ENCODE peak calls at places on chromosomes 12 and 14, in ten cellular contexts. One of them, this sample, is unnamed.

GRCh38 chr12:6235906-6236640 is 35.9 kb downstream of the CD9 start:
- DNase-seq in upper lobe of right lung: peak; percentile 61
- DNase-seq in keratinocyte: no peak
- DNase-seq in neural progenitor cell: no peak
- DNase-seq in AG04450: no peak
- DNase-seq in lung: no peak
- DNase-seq in fibroblast of lung: no peak
- DNase-seq in IMR-90: no peak
- DNase-seq in tibial nerve: no peak
- DNase-seq in stomach: no peak
- DNase-seq in this sample: no peak

GRCh38 chr14:63896278-63896720 is 43.5 kb downstream of the SYNE2 start:
- DNase-seq in keratinocyte: no peak
- DNase-seq in upper lobe of right lung: no peak
- DNase-seq in AG04450: no peak
- DNase-seq in neural progenitor cell: no peak
- DNase-seq in IMR-90: peak; percentile 71
- DNase-seq in stomach: peak; percentile 76
- DNase-seq in tibial nerve: peak; percentile 32
- DNase-seq in fibroblast of lung: peak; percentile 91
- DNase-seq in lung: peak; percentile 63
- DNase-seq in this sample: peak; percentile 37

GRCh38 chr12:6383572-6384498 is at the start of gene LTBR:
- DNase-seq in tibial nerve: peak; percentile 94
- DNase-seq in IMR-90: peak; percentile 90
- DNase-seq in keratinocyte: no peak
- DNase-seq in neural progenitor cell: peak; percentile 49
- DNase-seq in lung: peak; percentile 96
- DNase-seq in AG04450: peak; percentile 76
- DNase-seq in stomach: peak; percentile 97
- DNase-seq in upper lobe of right lung: peak; percentile 99
- DNase-seq in fibroblast of lung: peak; percentile 95
- DNase-seq in this sample: peak; percentile 98

GRCh38 chr12:70691018-70691672 is 53.9 kb upstream of the PTPRB start:
- DNase-seq in lung: peak; percentile 34
- DNase-seq in upper lobe of right lung: no peak
- DNase-seq in IMR-90: peak; percentile 65
- DNase-seq in tibial nerve: no peak
- DNase-seq in keratinocyte: no peak
- DNase-seq in neural progenitor cell: no peak
- DNase-seq in fibroblast of lung: no peak
- DNase-seq in AG04450: no peak
- DNase-seq in stomach: no peak
- DNase-seq in this sample: no peak

GRCh38 chr14:61559641-61560201 is 135.6 kb upstream of the HIF1A start:
- DNase-seq in upper lobe of right lung: no peak
- DNase-seq in keratinocyte: no peak
- DNase-seq in fibroblast of lung: no peak
- DNase-seq in neural progenitor cell: peak; percentile 1
- DNase-seq in lung: no peak
- DNase-seq in AG04450: no peak
- DNase-seq in tibial nerve: no peak
- DNase-seq in stomach: no peak
- DNase-seq in IMR-90: no peak
- DNase-seq in this sample: no peak

GRCh38 chr14:99066378-99066777 is 205.6 kb downstream of the BCL11B start:
- DNase-seq in upper lobe of right lung: no peak
- DNase-seq in IMR-90: no peak
- DNase-seq in fibroblast of lung: no peak
- DNase-seq in stomach: no peak
- DNase-seq in keratinocyte: no peak
- DNase-seq in AG04450: no peak
- DNase-seq in lung: no peak
- DNase-seq in tibial nerve: no peak
- DNase-seq in neural progenitor cell: no peak
- DNase-seq in this sample: no peak

GRCh38 chr14:49769171-49769570 is 1.2 kb downstream of the KLHDC2 start:
- DNase-seq in fibroblast of lung: peak; percentile 58
- DNase-seq in upper lobe of right lung: no peak
- DNase-seq in lung: peak; percentile 36
- DNase-seq in neural progenitor cell: peak; percentile 5
- DNase-seq in tibial nerve: no peak
- DNase-seq in IMR-90: peak; percentile 52
- DNase-seq in keratinocyte: no peak
- DNase-seq in stomach: peak; percentile 39
- DNase-seq in AG04450: no peak
- DNase-seq in this sample: no peak

GRCh38 chr12:88206636-88207035 is 64.5 kb downstream of the TMTC3 start:
- DNase-seq in lung: no peak
- DNase-seq in upper lobe of right lung: no peak
- DNase-seq in AG04450: peak; percentile 13
- DNase-seq in IMR-90: peak; percentile 68
- DNase-seq in tibial nerve: no peak
- DNase-seq in stomach: no peak
- DNase-seq in keratinocyte: no peak
- DNase-seq in fibroblast of lung: peak; percentile 84
- DNase-seq in neural progenitor cell: no peak
- DNase-seq in this sample: no peak

GRCh38 chr12:74071182-74071581 is 466.5 kb upstream of the ATXN7L3B start:
- DNase-seq in AG04450: no peak
- DNase-seq in upper lobe of right lung: no peak
- DNase-seq in lung: no peak
- DNase-seq in stomach: no peak
- DNase-seq in tibial nerve: no peak
- DNase-seq in neural progenitor cell: no peak
- DNase-seq in fibroblast of lung: no peak
- DNase-seq in keratinocyte: no peak
- DNase-seq in IMR-90: no peak
- DNase-seq in this sample: no peak

GRCh38 chr14:36824854-36825253 is 163.2 kb downstream of the PAX9 start:
- DNase-seq in neural progenitor cell: no peak
- DNase-seq in upper lobe of right lung: no peak
- DNase-seq in IMR-90: no peak
- DNase-seq in stomach: no peak
- DNase-seq in lung: no peak
- DNase-seq in fibroblast of lung: no peak
- DNase-seq in tibial nerve: no peak
- DNase-seq in keratinocyte: no peak
- DNase-seq in AG04450: no peak
- DNase-seq in this sample: no peak

GRCh38 chr12:102816816-102817434 is 100.1 kb downstream of the PAH start:
- DNase-seq in IMR-90: peak; percentile 29
- DNase-seq in neural progenitor cell: peak; percentile 56
- DNase-seq in lung: no peak
- DNase-seq in fibroblast of lung: peak; percentile 27
- DNase-seq in AG04450: no peak
- DNase-seq in stomach: no peak
- DNase-seq in upper lobe of right lung: no peak
- DNase-seq in tibial nerve: no peak
- DNase-seq in keratinocyte: no peak
- DNase-seq in this sample: no peak
- TF ChIP-seq CTCF in IMR-90: peak; percentile 54
- TF ChIP-seq CTCF in neural progenitor cell: peak; percentile 79
- TF ChIP-seq CTCF in lung: no peak
- TF ChIP-seq CTCF in fibroblast of lung: peak; percentile 72
- TF ChIP-seq CTCF in AG04450: peak; percentile 65
- TF ChIP-seq CTCF in stomach: peak; percentile 41
- TF ChIP-seq CTCF in upper lobe of right lung: peak; percentile 54
- TF ChIP-seq CTCF in tibial nerve: peak; percentile 51
- TF ChIP-seq CTCF in keratinocyte: peak; percentile 41
- TF ChIP-seq CTCF in this sample: peak; percentile 48

GRCh38 chr12:105231396-105231795 is 4.6 kb downstream of the APPL2 start:
- DNase-seq in neural progenitor cell: no peak
- DNase-seq in upper lobe of right lung: no peak
- DNase-seq in AG04450: no peak
- DNase-seq in lung: no peak
- DNase-seq in fibroblast of lung: no peak
- DNase-seq in stomach: no peak
- DNase-seq in keratinocyte: no peak
- DNase-seq in IMR-90: no peak
- DNase-seq in tibial nerve: no peak
- DNase-seq in this sample: no peak

GRCh38 chr12:105235299-105235746 is 651 bp downstream of the APPL2 start:
- DNase-seq in fibroblast of lung: no peak
- DNase-seq in AG04450: no peak
- DNase-seq in lung: no peak
- DNase-seq in neural progenitor cell: peak; percentile 12
- DNase-seq in tibial nerve: no peak
- DNase-seq in stomach: no peak
- DNase-seq in keratinocyte: no peak
- DNase-seq in IMR-90: peak; percentile 26
- DNase-seq in upper lobe of right lung: no peak
- DNase-seq in this sample: no peak

GRCh38 chr12:105235747-105236476 is at the start of gene APPL2:
- DNase-seq in tibial nerve: peak; percentile 81
- DNase-seq in AG04450: peak; percentile 61
- DNase-seq in fibroblast of lung: peak; percentile 89
- DNase-seq in lung: peak; percentile 90
- DNase-seq in IMR-90: peak; percentile 87
- DNase-seq in upper lobe of right lung: peak; percentile 97
- DNase-seq in stomach: peak; percentile 91
- DNase-seq in neural progenitor cell: peak; percentile 93
- DNase-seq in keratinocyte: no peak
- DNase-seq in this sample: peak; percentile 94

GRCh38 chr12:105234197-105234596 is 1.8 kb downstream of the APPL2 start:
- DNase-seq in lung: no peak
- DNase-seq in upper lobe of right lung: no peak
- DNase-seq in AG04450: no peak
- DNase-seq in neural progenitor cell: no peak
- DNase-seq in keratinocyte: no peak
- DNase-seq in stomach: no peak
- DNase-seq in fibroblast of lung: no peak
- DNase-seq in IMR-90: no peak
- DNase-seq in tibial nerve: no peak
- DNase-seq in this sample: no peak

DNA sequence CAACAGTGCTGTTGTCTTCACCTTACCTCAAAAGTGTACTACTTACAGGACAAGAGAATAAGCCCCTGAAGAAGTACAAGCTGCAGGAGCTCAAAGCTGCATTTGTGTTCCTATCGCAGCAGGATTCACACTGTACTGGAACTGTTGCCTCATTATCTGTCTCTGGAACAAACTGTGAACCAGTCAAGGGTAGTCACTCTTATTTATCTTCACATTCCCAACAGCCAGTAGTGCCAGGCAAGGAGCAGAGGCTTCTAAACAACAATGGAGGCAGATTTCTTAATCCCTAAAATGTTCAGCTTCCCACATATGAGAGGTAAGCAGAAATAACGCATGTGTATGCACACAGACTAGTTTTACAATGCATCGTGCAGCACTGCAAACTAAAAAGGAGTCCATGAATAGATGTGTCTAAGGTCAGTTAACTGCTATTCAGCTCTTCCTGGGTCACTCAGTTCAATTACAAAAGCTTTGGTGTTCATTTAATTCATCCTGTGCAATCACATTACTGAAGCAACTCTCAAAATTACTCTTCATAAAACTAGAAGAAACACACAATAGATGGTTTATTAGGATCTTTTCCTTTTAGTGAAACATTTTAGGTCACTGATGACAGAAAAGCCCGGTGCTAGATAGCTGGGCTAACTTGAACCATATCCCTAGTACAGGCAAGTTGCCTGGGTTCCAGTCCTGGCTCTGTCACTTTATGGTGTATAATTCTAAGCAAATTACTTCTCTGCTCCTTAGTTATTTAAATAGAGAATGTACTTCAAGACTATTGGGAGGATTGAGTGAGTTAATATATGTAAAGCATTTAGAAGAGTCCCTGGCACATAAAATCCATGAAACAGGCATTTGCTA is 2.7 kb downstream of the APPL2 start:
- DNase-seq in keratinocyte: no peak
- DNase-seq in AG04450: no peak
- DNase-seq in IMR-90: no peak
- DNase-seq in lung: no peak
- DNase-seq in fibroblast of lung: no peak
- DNase-seq in upper lobe of right lung: no peak
- DNase-seq in tibial nerve: no peak
- DNase-seq in neural progenitor cell: no peak
- DNase-seq in stomach: no peak
- DNase-seq in this sample: no peak
- H3K4me3 ChIP-seq in keratinocyte: no peak overlapping the region
- H3K4me3 ChIP-seq in AG04450: peak overlapping the region; percentile 20
- H3K4me3 ChIP-seq in IMR-90: no peak overlapping the region
- H3K4me3 ChIP-seq in lung: no peak overlapping the region
- H3K4me3 ChIP-seq in fibroblast of lung: no peak overlapping the region
- H3K4me3 ChIP-seq in upper lobe of right lung: peak overlapping the region; percentile 74
- H3K4me3 ChIP-seq in tibial nerve: no peak overlapping the region
- H3K4me3 ChIP-seq in neural progenitor cell: no peak overlapping the region
- H3K4me3 ChIP-seq in stomach: no peak overlapping the region
- H3K4me3 ChIP-seq in this sample: peak overlapping the region; percentile 97

DNA sequence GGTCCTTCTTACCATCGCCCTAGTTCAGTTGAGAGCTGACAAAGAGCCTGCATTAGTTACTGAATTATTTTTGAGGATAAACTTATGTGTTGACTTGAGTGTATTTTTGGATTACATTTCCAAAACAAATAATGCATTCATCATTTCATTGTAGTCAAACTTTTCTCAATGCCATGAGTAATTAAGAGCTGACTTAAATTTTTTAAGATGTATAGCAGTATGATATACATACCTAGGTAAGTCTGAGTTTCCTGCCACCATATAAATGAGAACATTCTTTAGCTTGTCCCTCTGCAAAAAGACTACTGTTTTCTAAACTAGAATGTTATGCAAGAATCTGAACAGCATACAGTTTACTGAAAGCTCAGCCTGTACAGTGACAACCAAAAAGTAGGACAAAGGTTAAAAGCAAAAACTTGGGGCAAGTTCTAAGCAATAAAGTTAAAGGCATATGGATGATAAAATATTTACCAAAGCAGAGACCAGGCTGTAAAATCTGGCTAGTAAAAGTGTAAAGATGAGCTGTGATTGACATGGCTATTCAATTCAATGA is 82.1 kb upstream of the FERMT2 start:
- DNase-seq in stomach: no peak
- DNase-seq in upper lobe of right lung: no peak
- DNase-seq in IMR-90: peak; percentile 8
- DNase-seq in neural progenitor cell: no peak
- DNase-seq in tibial nerve: no peak
- DNase-seq in AG04450: no peak
- DNase-seq in keratinocyte: no peak
- DNase-seq in lung: no peak
- DNase-seq in fibroblast of lung: peak; percentile 43
- DNase-seq in this sample: no peak
- H3K27ac ChIP-seq in stomach: peak overlapping the region; percentile 17
- H3K27ac ChIP-seq in upper lobe of right lung: no peak overlapping the region
- H3K27ac ChIP-seq in IMR-90: peak overlapping the region; percentile 35
- H3K27ac ChIP-seq in neural progenitor cell: no peak overlapping the region
- H3K27ac ChIP-seq in tibial nerve: peak overlapping the region; percentile 87
- H3K27ac ChIP-seq in AG04450: no peak overlapping the region
- H3K27ac ChIP-seq in keratinocyte: no peak overlapping the region
- H3K27ac ChIP-seq in lung: no peak overlapping the region
- H3K27ac ChIP-seq in fibroblast of lung: peak overlapping the region; percentile 13
- H3K27ac ChIP-seq in this sample: no peak overlapping the region

GRCh38 chr12:76508128-76508661 is 51.4 kb downstream of the OSBPL8 start:
- DNase-seq in neural progenitor cell: no peak
- DNase-seq in AG04450: no peak
- DNase-seq in IMR-90: no peak
- DNase-seq in upper lobe of right lung: no peak
- DNase-seq in fibroblast of lung: no peak
- DNase-seq in tibial nerve: no peak
- DNase-seq in keratinocyte: no peak
- DNase-seq in stomach: no peak
- DNase-seq in lung: no peak
- DNase-seq in this sample: no peak
- TF ChIP-seq CTCF in neural progenitor cell: no peak
- TF ChIP-seq CTCF in AG04450: no peak
- TF ChIP-seq CTCF in IMR-90: no peak
- TF ChIP-seq CTCF in upper lobe of right lung: no peak
- TF ChIP-seq CTCF in fibroblast of lung: no peak
- TF ChIP-seq CTCF in tibial nerve: no peak
- TF ChIP-seq CTCF in keratinocyte: no peak
- TF ChIP-seq CTCF in stomach: no peak
- TF ChIP-seq CTCF in lung: no peak
- TF ChIP-seq CTCF in this sample: no peak

This sample was measured in psoas muscle.